ENCODE peak calls at places on chromosome 14, in eight cellular contexts. U is head of caudate nucleus, W is hippocampal formation, H is tibial artery, J is WTC11, S is myocyte, E is NCI-H1092, I is AG09319. B is an unnamed sample.

GRCh38 chr14:49424436-49425331 is 161.5 kb downstream of the RPS29 start:
- DNase-seq in S (no peak), I (no peak), U (no peak), H (no peak), J (no peak), E (no peak), W (no peak), B (no peak)

GRCh38 chr14:86035882-86036281 is 505.9 kb downstream of the FLRT2 start:
- DNase-seq in E (no peak), J (peak), W (no peak), H (no peak), S (peak), U (no peak), I (no peak), B (no peak)

GRCh38 chr14:50231475-50232275 is at the start of gene SOS2:
- DNase-seq in H (peak), U (peak), I (peak), E (peak), J (peak), W (peak), S (peak), B (peak)

GRCh38 chr14:91154851-91155625 is 41.2 kb downstream of the DGLUCY start:
- DNase-seq in I (no peak), S (peak), E (peak), H (no peak), W (no peak), U (no peak), J (no peak), B (no peak)

GRCh38 chr14:50488521-50488920 is 43.8 kb downstream of the MAP4K5 start:
- DNase-seq in E (no peak), J (no peak), I (no peak), W (no peak), S (no peak), H (no peak), U (no peak), B (no peak)

GRCh38 chr14:22252591-22253178 is 336.3 kb downstream of the DAD1 start:
- DNase-seq in W (no peak), I (no peak), J (no peak), H (peak), E (no peak), S (no peak), U (no peak), B (no peak)

GRCh38 chr14:100816286-100816949 is 9.5 kb upstream of the MEG3 start:
- DNase-seq in U (no peak), S (no peak), H (no peak), E (no peak), I (no peak), J (no peak), W (no peak), B (no peak)

GRCh38 chr14:45698462-45699134 is 445.6 kb upstream of the MIS18BP1 start:
- DNase-seq in E (no peak), W (no peak), I (no peak), H (no peak), U (no peak), S (peak), J (no peak), B (no peak)

GRCh38 chr14:68307769-68308168 is 485.1 kb downstream of the ZFP36L1 start:
- DNase-seq in I (no peak), W (no peak), J (no peak), U (no peak), E (no peak), H (no peak), S (peak), B (no peak)

GRCh38 chr14:74856366-74856765 is 19.6 kb downstream of the PROX2 start:
- DNase-seq in S (peak), H (no peak), J (no peak), W (no peak), I (no peak), U (no peak), E (no peak), B (no peak)

GRCh38 chr14:69771136-69771535 is 4.2 kb downstream of the SRSF5 start:
- DNase-seq in I (no peak), E (no peak), U (no peak), H (no peak), S (no peak), J (no peak), W (no peak), B (no peak)

GRCh38 chr14:93109572-93110481 is 5.9 kb downstream of the ITPK1 start:
- DNase-seq in E (no peak), U (no peak), I (no peak), W (no peak), J (no peak), S (no peak), H (no peak), B (no peak)

GRCh38 chr14:68014771-68015170 is 195.2 kb downstream of the RAD51B start:
- DNase-seq in S (no peak), W (no peak), E (no peak), J (no peak), I (no peak), U (no peak), H (no peak), B (no peak)

GRCh38 chr14:31827325-31827724 is 249.8 kb upstream of the ARHGAP5 start:
- DNase-seq in H (no peak), J (no peak), S (no peak), E (no peak), W (no peak), I (no peak), U (no peak), B (no peak)

GRCh38 chr14:54805080-54805479 is 97.5 kb downstream of the GCH1 start:
- DNase-seq in W (no peak), E (no peak), H (no peak), J (no peak), S (no peak), U (no peak), I (no peak), B (no peak)

GRCh38 chr14:69896972-69897371 is 17.8 kb downstream of the SMOC1 start:
- DNase-seq in U (no peak), I (no peak), W (no peak), J (no peak), H (no peak), E (no peak), S (no peak), B (no peak)

GRCh38 chr14:51357250-51357649 is 117.2 kb downstream of the TMX1 start:
- DNase-seq in H (no peak), E (no peak), S (no peak), W (no peak), U (no peak), J (no peak), I (no peak), B (no peak)

GRCh38 chr14:26128931-26129674 is 468.7 kb downstream of the NOVA1 start:
- DNase-seq in J (no peak), H (no peak), W (no peak), E (no peak), I (no peak), U (no peak), S (no peak), B (no peak)

GRCh38 chr14:23725528-23725927 is 89.4 kb downstream of the DHRS2 start:
- DNase-seq in W (no peak), J (no peak), I (no peak), S (no peak), E (no peak), H (no peak), U (no peak), B (no peak)

GRCh38 chr14:54671537-54671936 is 104.6 kb downstream of the SAMD4A start:
- DNase-seq in U (no peak), J (no peak), I (no peak), H (no peak), W (no peak), E (no peak), S (no peak), B (no peak)

GRCh38 chr14:95452176-95452889 is 64.1 kb downstream of the SYNE3 start:
- DNase-seq in S (peak), W (peak), U (peak), I (no peak), H (no peak), E (no peak), J (peak), B (no peak)

GRCh38 chr14:102297436-102298170 is 7.4 kb downstream of the MOK start:
- DNase-seq in I (no peak), E (no peak), W (no peak), S (no peak), U (no peak), J (no peak), H (no peak), B (no peak)

GRCh38 chr14:104899781-104900180 is 24.9 kb upstream of the PLD4 start:
- DNase-seq in W (no peak), I (no peak), S (no peak), J (no peak), E (no peak), H (no peak), U (no peak), B (no peak)

GRCh38 chr14:74941676-74942097 is 13.7 kb downstream of the PGF start:
- DNase-seq in W (peak), E (no peak), J (no peak), U (peak), H (peak), I (no peak), S (peak), B (peak)

B was measured in CD14-positive monocyte.